ENCODE peak calls at places on chromosomes 7 and 10, in ten cellular contexts. S is esophagus squamous epithelium, Q is K562, D is A549, Y is lower leg skin, J is IMR-90, L is Peyer's patch, M is tibial nerve, C is spleen, U is transverse colon. F is an unnamed sample.
A peak's percentile ranks its signal among the peaks of the same experiment; 100 is the strongest.

GRCh38 chr10:49397036-49397999 is 1.4 kb upstream of the DRGX start:
- DNase-seq in S (no peak), Q (no peak), D (no peak), Y (peak; percentile 81), J (no peak), L (no peak), M (no peak), C (no peak), U (no peak), F (no peak)

GRCh38 chr7:157645539-157645938 is 308.7 kb downstream of the DNAJB6 start:
- DNase-seq in S (no peak), Q (no peak), D (no peak), Y (no peak), J (no peak), L (no peak), M (no peak), C (no peak), U (no peak), F (no peak)

GRCh38 chr7:116500071-116500853 is 724 bp downstream of the CAV2 start:
- DNase-seq in S (no peak), Q (no peak), D (peak; percentile 63), Y (peak; percentile 90), J (peak; percentile 50), L (peak; percentile 58), M (no peak), C (peak; percentile 68), U (peak; percentile 26), F (no peak)

GRCh38 chr10:123140164-123140982 is 4.6 kb downstream of the HMX3 start:
- DNase-seq in S (no peak), Q (no peak), D (peak; percentile 38), Y (no peak), J (no peak), L (no peak), M (no peak), C (no peak), U (no peak), F (no peak)

GRCh38 chr7:6500691-6501090 is 50.6 kb downstream of the GRID2IP start:
- DNase-seq in S (no peak), Q (no peak), D (no peak), Y (no peak), J (no peak), L (no peak), M (no peak), C (no peak), U (no peak), F (no peak)

GRCh38 chr7:83751217-83751616 is 102.3 kb upstream of the SEMA3E start:
- DNase-seq in S (no peak), Q (no peak), D (no peak), Y (no peak), J (no peak), L (no peak), M (no peak), C (no peak), U (no peak), F (no peak)

GRCh38 chr7:84838857-84839256 is 348.0 kb downstream of the SEMA3D start:
- DNase-seq in S (no peak), Q (no peak), D (no peak), Y (no peak), J (no peak), L (no peak), M (no peak), C (no peak), U (no peak), F (no peak)

GRCh38 chr7:13496971-13497370 is 492.5 kb downstream of the ETV1 start:
- DNase-seq in S (no peak), Q (no peak), D (no peak), Y (no peak), J (no peak), L (no peak), M (no peak), C (no peak), U (no peak), F (no peak)

GRCh38 chr10:201328-201771 is 66.1 kb downstream of the ZMYND11 start:
- DNase-seq in S (no peak), Q (no peak), D (no peak), Y (no peak), J (peak; percentile 60), L (no peak), M (no peak), C (no peak), U (no peak), F (no peak)

GRCh38 chr7:20172736-20173334 is 44.3 kb downstream of the MACC1 start:
- DNase-seq in S (no peak), Q (peak; percentile 32), D (peak; percentile 76), Y (peak; percentile 85), J (peak; percentile 40), L (peak; percentile 47), M (peak; percentile 27), C (no peak), U (peak; percentile 62), F (peak; percentile 54)

GRCh38 chr7:26183545-26184282 is 16.8 kb downstream of the HNRNPA2B1 start:
- DNase-seq in S (no peak), Q (no peak), D (no peak), Y (no peak), J (no peak), L (no peak), M (no peak), C (no peak), U (no peak), F (no peak)

GRCh38 chr7:130278892-130279690 is 12.4 kb downstream of the CPA2 start:
- DNase-seq in S (no peak), Q (no peak), D (no peak), Y (no peak), J (peak; percentile 94), L (no peak), M (no peak), C (no peak), U (no peak), F (no peak)
- TF ChIP-seq POLR2A in S (no peak), Q (no peak), D (no peak), Y (no peak), J (no peak), L (no peak), M (no peak), C (no peak), U (no peak), F (no peak)

GRCh38 chr7:131109757-131110293 is 217.9 kb upstream of the MKLN1 start:
- DNase-seq in S (peak; percentile 28), Q (peak; percentile 91), D (peak; percentile 90), Y (peak; percentile 95), J (peak; percentile 78), L (peak; percentile 85), M (peak; percentile 56), C (peak; percentile 97), U (peak; percentile 87), F (peak; percentile 67)
- TF ChIP-seq POLR2A in S (no peak), Q (peak; percentile 85), D (peak; percentile 54), Y (no peak), J (peak; percentile 74), L (peak; percentile 32), M (peak; percentile 48), C (no peak), U (peak; percentile 50), F (no peak)

GRCh38 chr10:28806951-28807759 is 129.8 kb downstream of the BAMBI start:
- DNase-seq in S (no peak), Q (peak; percentile 72), D (no peak), Y (no peak), J (no peak), L (no peak), M (no peak), C (no peak), U (no peak), F (no peak)
- TF ChIP-seq POLR2A in S (no peak), Q (no peak), D (no peak), Y (no peak), J (no peak), L (no peak), M (no peak), C (no peak), U (no peak), F (no peak)

GRCh38 chr7:64667311-64667710 is 1.4 kb downstream of the ZNF107 start:
- DNase-seq in S (no peak), Q (no peak), D (no peak), Y (peak; percentile 31), J (no peak), L (no peak), M (no peak), C (no peak), U (no peak), F (no peak)

DNA sequence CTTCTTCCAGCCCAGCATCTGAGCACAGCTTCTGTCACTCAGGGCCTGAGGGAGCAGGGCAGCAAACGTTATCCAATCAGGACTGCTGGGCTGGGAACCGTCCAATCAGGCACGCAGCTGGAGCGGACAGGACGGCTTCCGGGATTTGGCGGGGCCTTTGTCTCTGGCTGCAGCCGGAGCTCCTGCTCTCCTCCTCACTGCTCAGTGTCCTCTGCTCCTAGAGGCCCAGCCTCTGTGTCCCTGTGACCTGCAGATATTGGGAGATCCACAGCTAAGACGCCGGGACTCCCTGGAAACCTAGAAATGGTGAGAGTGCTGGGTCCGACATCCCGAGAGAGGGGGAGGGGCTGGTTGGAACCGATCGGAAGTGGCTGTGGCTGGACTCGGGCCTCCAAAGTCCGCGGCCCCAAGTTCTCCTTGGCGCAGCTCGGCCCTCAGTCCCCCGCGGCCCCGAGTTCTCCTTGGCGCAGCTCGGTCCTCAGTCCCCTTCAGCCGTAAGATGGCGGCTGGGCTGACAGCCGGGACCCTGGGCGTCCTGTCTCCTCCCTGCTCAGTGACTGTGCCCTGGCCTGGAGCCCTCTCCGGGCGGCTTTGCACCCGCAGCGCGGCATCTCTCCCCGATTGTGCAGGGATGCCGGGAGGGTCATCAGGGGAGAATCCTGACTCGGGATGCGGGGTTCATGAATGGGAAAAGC is at the start of gene ZNF107:
- DNase-seq in S (peak; percentile 60), Q (peak; percentile 94), D (peak; percentile 95), Y (peak; percentile 98), J (peak; percentile 93), L (peak; percentile 82), M (peak; percentile 83), C (peak; percentile 96), U (peak; percentile 92), F (peak; percentile 89)
- TF ChIP-seq POLR2A in S (no peak), Q (peak; percentile 90), D (peak; percentile 53), Y (no peak), J (peak; percentile 55), L (peak; percentile 37), M (peak; percentile 60), C (peak; percentile 24), U (peak; percentile 50), F (peak; percentile 78)

GRCh38 chr7:47485640-47486435 is 96.1 kb downstream of the TNS3 start:
- DNase-seq in S (no peak), Q (no peak), D (peak; percentile 42), Y (no peak), J (peak; percentile 45), L (peak; percentile 88), M (no peak), C (peak; percentile 71), U (peak; percentile 68), F (no peak)
- TF ChIP-seq POLR2A in S (no peak), Q (no peak), D (no peak), Y (no peak), J (no peak), L (no peak), M (no peak), C (no peak), U (no peak), F (no peak)

GRCh38 chr10:71814923-71815411 is 36.1 kb downstream of the PSAP start:
- DNase-seq in S (no peak), Q (no peak), D (no peak), Y (peak; percentile 82), J (no peak), L (no peak), M (no peak), C (peak; percentile 77), U (no peak), F (no peak)
- TF ChIP-seq POLR2A in S (no peak), Q (peak; percentile 50), D (no peak), Y (no peak), J (no peak), L (no peak), M (no peak), C (no peak), U (no peak), F (no peak)

GRCh38 chr10:73772280-73773151 is 9.3 kb upstream of the CHCHD1 start:
- DNase-seq in S (peak; percentile 37), Q (peak; percentile 93), D (peak; percentile 79), Y (peak; percentile 97), J (peak; percentile 83), L (peak; percentile 90), M (peak; percentile 50), C (peak; percentile 96), U (peak; percentile 84), F (peak; percentile 89)
- TF ChIP-seq POLR2A in S (no peak), Q (peak; percentile 97), D (peak; percentile 78), Y (no peak), J (peak; percentile 61), L (peak; percentile 62), M (peak; percentile 89), C (peak; percentile 74), U (peak; percentile 69), F (no peak)

F was measured in H54.